ENCODE peak calls at places on chromosomes 7 and 10, in nine cellular contexts. P is CD8-positive, alpha-beta T cell; I is GM12865; T is spleen; F is cardiac muscle cell; H is GM20000; V is thoracic aorta; M is left lung; L is transverse colon. B is an unnamed sample.

GRCh38 chr7:22932896-22933295 is 81.0 kb downstream of the HYCC1 start:
- DNase-seq in P (no peak), I (no peak), T (no peak), F (no peak), H (no peak), V (no peak), M (no peak), L (no peak), B (no peak)

GRCh38 chr10:50988792-50989191 is 85.5 kb upstream of the PRKG1 start:
- DNase-seq in P (no peak), I (peak), T (no peak), F (no peak), H (peak), V (no peak), M (no peak), L (no peak), B (no peak)

GRCh38 chr7:867001-867405 is 9.4 kb upstream of the GET4 start:
- DNase-seq in P (no peak), I (no peak), T (peak), F (no peak), H (no peak), V (peak), M (peak), L (peak), B (no peak)

GRCh38 chr7:112302566-112302965 is 96.1 kb downstream of the ZNF277 start:
- DNase-seq in P (no peak), I (no peak), T (no peak), F (no peak), H (no peak), V (no peak), M (no peak), L (no peak), B (no peak)

GRCh38 chr7:112996472-112996871 is 90.2 kb downstream of the GPR85 start:
- DNase-seq in P (no peak), I (no peak), T (no peak), F (no peak), H (no peak), V (no peak), M (no peak), L (no peak), B (no peak)

GRCh38 chr10:24324651-24325050 is 115.7 kb downstream of the KIAA1217 start:
- DNase-seq in P (no peak), I (no peak), T (no peak), F (peak), H (no peak), V (no peak), M (no peak), L (no peak), B (no peak)

GRCh38 chr10:110364531-110364937 is 59.8 kb upstream of the SMNDC1 start:
- DNase-seq in P (no peak), I (no peak), T (no peak), F (no peak), H (no peak), V (no peak), M (no peak), L (no peak), B (no peak)

GRCh38 chr10:86970152-86970886 is 2.0 kb downstream of the ADIRF start:
- DNase-seq in P (no peak), I (no peak), T (peak), F (no peak), H (peak), V (no peak), M (peak), L (peak), B (no peak)

GRCh38 chr7:158858592-158859503 is 2.5 kb downstream of the DYNC2I1 start:
- DNase-seq in P (no peak), I (no peak), T (no peak), F (peak), H (no peak), V (no peak), M (no peak), L (no peak), B (no peak)

GRCh38 chr10:132113766-132114365 is 48.1 kb downstream of the JAKMIP3 start:
- DNase-seq in P (no peak), I (no peak), T (peak), F (no peak), H (no peak), V (no peak), M (peak), L (no peak), B (no peak)

GRCh38 chr7:45973725-45974532 is 52.9 kb upstream of the IGFBP3 start:
- DNase-seq in P (no peak), I (no peak), T (no peak), F (peak), H (no peak), V (no peak), M (no peak), L (no peak), B (no peak)

GRCh38 chr10:95416973-95417372 is 126.2 kb upstream of the PDLIM1 start:
- DNase-seq in P (no peak), I (no peak), T (no peak), F (no peak), H (no peak), V (no peak), M (no peak), L (no peak), B (no peak)

GRCh38 chr7:44541028-44541869 is at the start of gene NPC1L1:
- DNase-seq in P (no peak), I (no peak), T (peak), F (no peak), H (no peak), V (no peak), M (no peak), L (no peak), B (peak)

GRCh38 chr10:103765981-103766380 is 89.4 kb downstream of the SH3PXD2A start:
- DNase-seq in P (peak), I (peak), T (peak), F (no peak), H (no peak), V (no peak), M (peak), L (no peak), B (no peak)

GRCh38 chr10:30959855-30960247 is 71.8 kb downstream of the ZNF438 start:
- DNase-seq in P (no peak), I (no peak), T (no peak), F (no peak), H (no peak), V (no peak), M (no peak), L (no peak), B (no peak)

GRCh38 chr10:28839600-28840007 is 162.3 kb downstream of the BAMBI start:
- DNase-seq in P (no peak), I (no peak), T (no peak), F (peak), H (no peak), V (no peak), M (no peak), L (no peak), B (no peak)

GRCh38 chr10:78831457-78831856 is 237.3 kb upstream of the ZMIZ1 start:
- DNase-seq in P (no peak), I (no peak), T (no peak), F (peak), H (no peak), V (no peak), M (no peak), L (no peak), B (no peak)

GRCh38 chr10:14536269-14536903 is 205.7 kb upstream of the FRMD4A start:
- DNase-seq in P (no peak), I (no peak), T (no peak), F (no peak), H (no peak), V (no peak), M (no peak), L (no peak), B (no peak)

GRCh38 chr7:29573594-29573993 is 10.0 kb downstream of the PRR15 start:
- DNase-seq in P (no peak), I (no peak), T (no peak), F (no peak), H (no peak), V (no peak), M (no peak), L (no peak), B (no peak)

GRCh38 chr10:22832198-22832597 is 95.7 kb upstream of the ARMC3 start:
- DNase-seq in P (no peak), I (no peak), T (no peak), F (no peak), H (no peak), V (no peak), M (no peak), L (no peak), B (no peak)

GRCh38 chr7:69190738-69191137 is 407.5 kb upstream of the AUTS2 start:
- DNase-seq in P (no peak), I (no peak), T (no peak), F (peak), H (no peak), V (no peak), M (no peak), L (no peak), B (no peak)

GRCh38 chr7:135971366-135971725 is 5.8 kb downstream of the MTPN start:
- DNase-seq in P (no peak), I (no peak), T (no peak), F (no peak), H (no peak), V (no peak), M (no peak), L (no peak), B (no peak)

GRCh38 chr7:151003572-151003971 is 12.8 kb downstream of the NOS3 start:
- DNase-seq in P (no peak), I (no peak), T (no peak), F (no peak), H (no peak), V (no peak), M (peak), L (peak), B (no peak)

GRCh38 chr7:34761627-34762026 is 103.6 kb downstream of the NPSR1 start:
- DNase-seq in P (no peak), I (no peak), T (no peak), F (no peak), H (no peak), V (no peak), M (no peak), L (no peak), B (no peak)

GRCh38 chr7:4164556-4164955 is 517.5 kb upstream of the FOXK1 start:
- DNase-seq in P (no peak), I (no peak), T (peak), F (peak), H (no peak), V (no peak), M (peak), L (no peak), B (no peak)
- TF ChIP-seq CTCF in P (no peak), I (no peak), T (no peak), F (no peak), H (no peak), V (no peak), M (no peak), L (no peak), B (peak)

GRCh38 chr10:48651839-48652238 is 32.8 kb upstream of the WDFY4 start:
- DNase-seq in P (no peak), I (no peak), T (no peak), F (no peak), H (no peak), V (no peak), M (no peak), L (no peak), B (no peak)

GRCh38 chr10:48648172-48648942 is 36.3 kb upstream of the WDFY4 start:
- DNase-seq in P (no peak), I (no peak), T (no peak), F (no peak), H (no peak), V (no peak), M (no peak), L (no peak), B (no peak)

GRCh38 chr10:48651293-48651692 is 33.4 kb upstream of the WDFY4 start:
- DNase-seq in P (no peak), I (no peak), T (no peak), F (no peak), H (no peak), V (no peak), M (no peak), L (no peak), B (no peak)

GRCh38 chr10:48652344-48652743 is 32.3 kb upstream of the WDFY4 start:
- DNase-seq in P (no peak), I (no peak), T (no peak), F (no peak), H (no peak), V (no peak), M (no peak), L (no peak), B (no peak)

GRCh38 chr10:48649349-48649944 is 35.2 kb upstream of the WDFY4 start:
- DNase-seq in P (no peak), I (no peak), T (no peak), F (no peak), H (no peak), V (no peak), M (peak), L (no peak), B (no peak)
- TF ChIP-seq CTCF in P (no peak), I (no peak), T (no peak), F (no peak), H (no peak), V (no peak), M (no peak), L (no peak), B (no peak)

DNA sequence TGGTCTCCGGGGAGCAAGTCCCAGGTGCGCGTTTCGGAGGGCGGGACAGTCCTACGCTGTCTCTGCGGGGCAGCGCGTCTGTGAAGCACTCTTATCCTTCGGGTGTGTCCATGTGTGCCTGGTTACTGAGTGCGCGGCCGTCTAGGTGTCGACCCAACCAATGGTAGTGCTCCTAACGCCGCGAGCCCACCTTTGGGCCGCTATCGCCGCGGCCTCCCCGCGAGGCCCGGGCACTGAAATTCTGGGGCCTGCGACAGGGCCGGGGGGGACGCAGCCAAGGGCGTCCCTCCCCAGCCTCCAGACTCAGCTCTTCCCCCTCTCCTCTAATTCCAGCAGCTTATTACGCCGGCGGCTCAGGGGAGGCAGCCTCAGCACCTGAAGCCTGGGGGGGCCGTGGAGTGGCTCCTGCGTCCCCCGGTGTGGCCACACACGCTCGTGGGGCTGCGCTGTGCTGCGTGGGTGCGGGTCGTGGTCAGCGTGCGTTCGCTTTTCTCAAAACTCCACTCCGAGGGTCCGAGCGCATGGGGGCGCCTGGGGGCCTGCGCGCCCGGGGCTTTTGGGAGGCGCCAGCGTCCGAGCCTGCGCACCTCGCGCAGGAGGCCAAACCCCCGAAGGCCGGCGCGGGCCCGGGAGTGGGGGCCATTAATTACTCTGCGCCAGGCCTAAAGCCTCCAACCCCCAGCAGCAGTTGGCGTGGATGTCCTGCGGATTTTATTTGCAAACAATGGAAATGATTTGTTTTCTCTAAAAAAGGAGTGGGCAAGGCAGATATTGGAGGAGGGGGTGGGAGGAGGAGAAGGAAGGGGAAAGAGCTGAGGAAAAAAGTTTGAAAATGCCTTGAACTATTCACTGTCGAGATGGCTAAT is 3.0 kb upstream of the ZNF503 start:
- DNase-seq in P (no peak), I (no peak), T (no peak), F (peak), H (peak), V (no peak), M (peak), L (peak), B (peak)
- TF ChIP-seq CTCF in P (no peak), I (no peak), T (no peak), F (no peak), H (no peak), V (no peak), M (no peak), L (no peak), B (peak)

GRCh38 chr10:117667831-117668230 is 125.3 kb downstream of the EMX2 start:
- DNase-seq in P (no peak), I (no peak), T (no peak), F (no peak), H (no peak), V (no peak), M (no peak), L (no peak), B (no peak)
- TF ChIP-seq CTCF in P (no peak), I (no peak), T (no peak), F (no peak), H (no peak), V (no peak), M (no peak), L (no peak), B (no peak)

GRCh38 chr7:15914611-15915010 is 228.1 kb upstream of the MEOX2 start:
- DNase-seq in P (no peak), I (no peak), T (no peak), F (no peak), H (no peak), V (no peak), M (no peak), L (no peak), B (no peak)
- TF ChIP-seq CTCF in P (no peak), I (no peak), T (no peak), F (no peak), H (no peak), V (no peak), M (no peak), L (no peak), B (no peak)

GRCh38 chr10:101749033-101749432 is 26.9 kb downstream of the FGF8 start:
- DNase-seq in P (no peak), I (no peak), T (no peak), F (peak), H (no peak), V (no peak), M (no peak), L (no peak), B (no peak)
- TF ChIP-seq CTCF in P (no peak), I (no peak), T (no peak), F (peak), H (no peak), V (no peak), M (no peak), L (no peak), B (peak)

GRCh38 chr7:155296788-155297516 is 726 bp upstream of the INSIG1 start:
- DNase-seq in P (peak), I (peak), T (peak), F (peak), H (peak), V (peak), M (peak), L (peak), B (no peak)
- TF ChIP-seq CTCF in P (peak), I (peak), T (no peak), F (no peak), H (no peak), V (peak), M (peak), L (peak), B (peak)

B was measured in progenitor cell of endocrine pancreas.